ENCODE peak calls at places on chromosomes 7 and 10, in seven cellular contexts. A, X, O, W, H, F and U are unnamed samples.

GRCh38 chr7:156811706-156812105 is 81.3 kb downstream of the LMBR1 start:
- DNase-seq in H (no peak), A (no peak), F (no peak), X (no peak), W (no peak), O (no peak), U (no peak)

GRCh38 chr10:102009801-102010425 is 46.1 kb downstream of the ARMH3 start:
- DNase-seq in W (peak), H (peak), O (no peak), A (peak), X (peak), F (peak), U (no peak)

GRCh38 chr7:28409716-28410627 is 2.3 kb upstream of the CREB5 start:
- DNase-seq in A (peak), H (peak), F (peak), O (peak), X (peak), W (no peak), U (no peak)

GRCh38 chr7:97027427-97028234 is 3.0 kb upstream of the DLX5 start:
- DNase-seq in F (peak), O (peak), A (peak), W (peak), X (peak), H (peak), U (peak)

GRCh38 chr10:32054087-32054486 is 2.1 kb downstream of the KIF5B start:
- DNase-seq in A (no peak), F (peak), W (peak), O (no peak), H (no peak), X (no peak), U (no peak)

GRCh38 chr10:10914129-10914528 is 103.5 kb upstream of the CELF2 start:
- DNase-seq in A (no peak), W (no peak), F (no peak), O (no peak), H (no peak), X (no peak), U (no peak)

GRCh38 chr10:124722812-124723783 is 21.1 kb downstream of the FAM53B start:
- DNase-seq in A (no peak), F (peak), O (no peak), W (peak), X (peak), H (no peak), U (peak)

GRCh38 chr10:72812798-72813430 is 80.6 kb upstream of the OIT3 start:
- DNase-seq in F (no peak), W (peak), X (no peak), O (no peak), H (no peak), A (no peak), U (no peak)

GRCh38 chr7:114722562-114722961 is 199.3 kb upstream of the MDFIC start:
- DNase-seq in O (no peak), H (no peak), W (no peak), A (no peak), X (no peak), F (no peak), U (no peak)

GRCh38 chr7:43849069-43849468 is 20.2 kb downstream of the MRPS24 start:
- DNase-seq in A (no peak), X (no peak), O (no peak), H (no peak), F (no peak), W (no peak), U (no peak)

GRCh38 chr7:114081606-114082425 is 163.0 kb upstream of the PPP1R3A start:
- DNase-seq in W (peak), X (no peak), H (no peak), O (no peak), A (no peak), F (no peak), U (no peak)

GRCh38 chr10:59709472-59710125 is at the start of gene SLC16A9:
- DNase-seq in F (peak), H (peak), O (peak), X (peak), W (peak), A (peak), U (no peak)

GRCh38 chr10:120511165-120511564 is 54.1 kb downstream of the PLPP4 start:
- DNase-seq in F (no peak), A (no peak), H (no peak), X (no peak), W (peak), O (no peak), U (no peak)

GRCh38 chr10:132248455-132249231 is 59.1 kb downstream of the STK32C start:
- DNase-seq in F (peak), A (peak), H (no peak), W (no peak), O (peak), X (no peak), U (peak)

GRCh38 chr7:77531038-77531437 is 6.1 kb upstream of the PTPN12 start:
- DNase-seq in F (no peak), X (no peak), W (no peak), O (no peak), A (no peak), H (no peak), U (no peak)

GRCh38 chr10:20958764-20959163 is 61.7 kb upstream of the NEBL start:
- DNase-seq in H (no peak), A (no peak), O (no peak), X (no peak), W (no peak), F (no peak), U (no peak)

GRCh38 chr7:157518514-157519175 is 181.8 kb downstream of the DNAJB6 start:
- DNase-seq in A (no peak), H (no peak), W (no peak), O (no peak), X (no peak), F (no peak), U (peak)

GRCh38 chr10:126278846-126279245 is 109.4 kb downstream of the ADAM12 start:
- DNase-seq in W (no peak), H (no peak), O (no peak), X (no peak), A (no peak), F (no peak), U (no peak)

GRCh38 chr10:132865851-132866600 is 76.3 kb downstream of the CFAP46 start:
- DNase-seq in A (peak), F (peak), W (no peak), H (no peak), O (peak), X (peak), U (no peak)

GRCh38 chr7:102472126-102473041 is 6.3 kb downstream of the POLR2J start:
- DNase-seq in X (peak), W (no peak), A (no peak), O (peak), F (no peak), H (no peak), U (no peak)

GRCh38 chr7:26090927-26091519 is 61.0 kb upstream of the NFE2L3 start:
- DNase-seq in F (no peak), A (no peak), W (peak), O (no peak), H (no peak), X (no peak), U (no peak)

GRCh38 chr7:21996641-21997040 is 50.9 kb upstream of the CDCA7L start:
- DNase-seq in O (no peak), X (no peak), F (no peak), W (peak), A (no peak), H (no peak), U (no peak)

GRCh38 chr7:21868647-21868896 is 77.1 kb downstream of the CDCA7L start:
- DNase-seq in A (no peak), F (no peak), X (no peak), O (no peak), W (no peak), H (no peak), U (no peak)

GRCh38 chr7:90211391-90212148 is at the start of gene STEAP2:
- DNase-seq in X (peak), F (peak), A (peak), O (peak), W (peak), H (peak), U (no peak)

GRCh38 chr7:3065724-3066143 is 22.1 kb upstream of the CARD11 start:
- DNase-seq in F (peak), H (no peak), W (peak), O (no peak), X (no peak), A (peak), U (peak)

GRCh38 chr7:91913612-91914011 is 27.1 kb upstream of the AKAP9 start:
- DNase-seq in X (no peak), H (no peak), F (no peak), O (no peak), W (peak), A (no peak), U (no peak)

GRCh38 chr7:148882668-148883232 is 1.3 kb downstream of the EZH2 start:
- DNase-seq in X (no peak), O (no peak), F (no peak), W (peak), H (no peak), A (no peak), U (no peak)

GRCh38 chr7:151330656-151331055 is 11.0 kb upstream of the NUB1 start:
- DNase-seq in O (no peak), F (no peak), X (no peak), H (no peak), A (no peak), W (no peak), U (no peak)

GRCh38 chr7:9719303-9719702 is 1254.4 kb upstream of the PHF14 start:
- DNase-seq in O (no peak), H (no peak), X (no peak), A (no peak), W (no peak), F (no peak), U (no peak)

GRCh38 chr7:38105874-38106483 is 72.1 kb upstream of the STARD3NL start:
- DNase-seq in F (no peak), W (peak), A (no peak), X (no peak), H (peak), O (no peak), U (no peak)

GRCh38 chr7:108114117-108114841 is 15.9 kb downstream of the LAMB4 start:
- DNase-seq in W (peak), H (no peak), O (no peak), A (peak), F (no peak), X (no peak), U (no peak)

GRCh38 chr7:88312061-88312663 is 5.5 kb upstream of the STEAP4 start:
- DNase-seq in O (peak), A (no peak), W (peak), H (peak), F (peak), X (peak), U (no peak)

GRCh38 chr10:113865896-113866295 is 11.4 kb downstream of the NHLRC2 start:
- DNase-seq in A (no peak), O (no peak), X (no peak), W (no peak), H (no peak), F (no peak), U (no peak)

GRCh38 chr10:59622320-59622901 is 87.2 kb downstream of the SLC16A9 start:
- DNase-seq in X (peak), W (peak), O (no peak), H (peak), F (peak), A (peak), U (no peak)

GRCh38 chr10:85786401-85786899 is 580.1 kb downstream of the GRID1 start:
- DNase-seq in F (no peak), O (peak), A (peak), H (no peak), W (peak), X (no peak), U (no peak)

GRCh38 chr7:158733762-158734494 is 29.3 kb upstream of the NCAPG2 start:
- DNase-seq in H (no peak), W (no peak), X (no peak), A (no peak), F (no peak), O (no peak), U (no peak)

GRCh38 chr10:76774987-76775603 is 862.5 kb downstream of the KCNMA1 start:
- DNase-seq in F (no peak), A (no peak), W (no peak), O (no peak), H (no peak), X (no peak), U (no peak)

GRCh38 chr10:12846718-12847117 is 154.8 kb downstream of the CCDC3 start:
- DNase-seq in O (no peak), F (no peak), H (no peak), X (peak), A (no peak), W (peak), U (no peak)

GRCh38 chr10:97017474-97017903 is 168.3 kb downstream of the SLIT1 start:
- DNase-seq in W (no peak), O (peak), A (no peak), H (no peak), F (no peak), X (no peak), U (no peak)

GRCh38 chr7:2032876-2033407 is 199.8 kb downstream of the MAD1L1 start:
- DNase-seq in A (peak), W (no peak), O (peak), F (no peak), X (no peak), H (no peak), U (no peak)
- TF ChIP-seq CTCF in A (no peak), W (no peak), O (no peak), F (no peak), X (no peak), H (no peak), U (no peak)

GRCh38 chr10:3452234-3452633 is 279.7 kb upstream of the PITRM1 start:
- DNase-seq in W (no peak), O (no peak), X (no peak), F (no peak), A (no peak), H (no peak), U (no peak)
- TF ChIP-seq CTCF in W (peak), O (no peak), X (peak), F (peak), A (no peak), H (peak), U (no peak)

GRCh38 chr7:139476891-139477290 is 6.6 kb downstream of the KLRG2 start:
- DNase-seq in X (no peak), H (no peak), F (no peak), O (no peak), A (no peak), W (no peak), U (no peak)
- TF ChIP-seq CTCF in X (no peak), H (no peak), F (no peak), O (no peak), A (no peak), W (no peak), U (no peak)

GRCh38 chr10:84293574-84294016 is 34.8 kb upstream of the CCSER2 start:
- DNase-seq in A (no peak), X (no peak), W (no peak), F (no peak), O (no peak), H (no peak), U (no peak)
- TF ChIP-seq CTCF in A (no peak), X (no peak), W (no peak), F (no peak), O (no peak), H (no peak), U (no peak)

GRCh38 chr7:85186083-85186520 is 754 bp downstream of the SEMA3D start:
- DNase-seq in H (peak), O (no peak), A (peak), W (peak), F (peak), X (peak), U (no peak)

GRCh38 chr7:85183296-85183695 is 3.6 kb downstream of the SEMA3D start:
- DNase-seq in A (no peak), F (no peak), W (no peak), O (no peak), X (no peak), H (no peak), U (no peak)

GRCh38 chr7:85186521-85187241 is at the start of gene SEMA3D:
- DNase-seq in H (peak), A (peak), O (peak), F (peak), W (peak), X (peak), U (no peak)

GRCh38 chr7:85184599-85185354 is 2.1 kb downstream of the SEMA3D start:
- DNase-seq in X (peak), H (no peak), F (peak), O (no peak), A (peak), W (no peak), U (no peak)

DNA sequence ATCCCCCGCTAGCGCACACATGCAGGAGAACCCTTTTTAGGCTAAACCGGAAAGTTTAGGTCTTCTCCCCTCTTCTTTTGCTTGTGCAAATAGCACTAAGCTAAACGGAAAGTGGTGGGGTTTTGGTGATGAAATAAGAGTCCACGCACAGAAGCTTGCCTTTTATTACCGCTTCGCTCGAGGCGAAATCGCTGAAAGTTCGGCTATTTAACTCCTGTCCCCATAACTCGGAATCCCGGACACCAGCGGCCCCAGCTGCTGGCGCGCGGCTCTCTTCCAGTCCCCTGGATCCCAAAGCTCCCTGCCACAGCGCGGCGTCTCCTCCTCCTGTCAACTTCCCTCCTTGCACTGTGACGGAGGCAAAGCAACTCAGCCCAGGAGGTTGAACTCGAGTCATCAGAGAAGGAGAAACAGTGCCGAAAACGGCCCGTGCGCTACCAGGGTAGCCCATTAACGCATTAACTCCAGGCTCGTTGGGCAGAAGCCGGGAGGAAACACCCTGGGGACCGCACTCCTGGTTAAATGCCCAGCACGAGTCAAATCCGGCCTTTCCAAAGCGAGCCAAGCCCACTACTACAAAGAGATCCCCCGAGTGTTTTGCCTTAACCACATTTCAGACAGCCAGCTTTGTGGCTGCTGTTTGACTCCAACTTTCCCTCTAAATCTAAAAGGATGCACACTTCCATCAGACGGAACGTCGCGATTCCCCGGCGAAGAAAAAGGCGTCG is 1.3 kb downstream of the SEMA3D start:
- DNase-seq in H (peak), A (peak), W (peak), O (peak), F (peak), X (peak), U (no peak)
- TF ChIP-seq CTCF in H (no peak), A (no peak), W (peak), O (no peak), F (no peak), X (no peak), U (no peak)

DNA sequence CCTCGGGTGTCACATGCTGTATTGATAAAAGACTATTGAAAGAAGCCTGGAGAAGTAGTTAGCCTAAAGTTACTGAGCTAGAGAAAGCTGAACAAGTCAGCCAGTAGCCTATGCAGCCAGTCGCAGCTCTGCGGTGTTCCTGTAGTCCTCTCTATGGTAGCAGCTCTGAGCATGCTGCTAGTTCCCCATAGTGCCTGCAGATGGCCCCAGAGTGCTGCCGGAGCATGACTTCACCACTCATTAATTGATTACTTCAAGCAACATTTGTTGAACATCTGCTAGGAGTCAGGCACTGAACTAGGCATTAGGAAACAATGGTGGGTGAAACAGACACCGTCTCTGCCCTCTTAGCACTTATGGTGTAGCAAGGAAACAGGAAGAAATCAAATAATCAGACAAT is 422.7 kb downstream of the SORCS3 start:
- DNase-seq in O (no peak), X (no peak), H (no peak), F (peak), W (peak), A (peak), U (no peak)
- TF ChIP-seq CTCF in O (no peak), X (no peak), H (no peak), F (peak), W (peak), A (peak), U (no peak)

GRCh38 chr10:130660266-130660665 is 524.1 kb downstream of the GLRX3 start:
- DNase-seq in A (no peak), F (no peak), O (no peak), X (no peak), W (no peak), H (no peak), U (no peak)
- TF ChIP-seq CTCF in A (no peak), F (no peak), O (no peak), X (no peak), W (no peak), H (no peak), U (no peak)

GRCh38 chr10:130707389-130707979 is 571.3 kb downstream of the GLRX3 start:
- DNase-seq in W (no peak), O (no peak), H (no peak), X (no peak), A (no peak), F (no peak), U (no peak)
- TF ChIP-seq CTCF in W (no peak), O (no peak), H (no peak), X (no peak), A (no peak), F (no peak), U (no peak)

DNA sequence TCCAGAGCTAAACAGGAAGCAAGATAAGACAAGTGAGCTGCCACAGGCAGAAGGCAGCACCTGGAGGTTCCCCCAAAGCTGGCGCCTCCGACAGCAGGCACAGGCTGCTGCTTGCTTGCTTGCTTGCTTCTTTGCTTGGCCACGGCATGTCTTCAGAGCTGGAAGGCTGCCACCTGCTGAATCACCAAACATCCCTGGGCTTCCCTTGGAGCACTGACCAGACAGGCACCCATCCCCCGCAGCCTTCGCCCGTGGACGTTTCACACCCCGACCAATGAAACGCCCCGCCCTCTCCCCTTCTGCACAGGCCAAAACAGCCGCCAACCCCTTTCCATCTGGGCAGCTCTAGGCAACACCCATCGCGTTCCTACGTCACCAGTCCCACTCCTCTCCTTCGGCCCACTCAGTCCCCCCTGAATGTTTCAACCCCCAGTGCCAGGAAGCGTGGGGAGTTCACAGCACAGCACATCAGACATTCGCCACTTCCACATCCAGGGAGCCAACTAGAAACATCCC is 1.7 kb downstream of the SGMS1 start:
- DNase-seq in W (peak), H (peak), O (peak), F (peak), X (peak), A (peak), U (peak)
- TF ChIP-seq CTCF in W (no peak), H (peak), O (peak), F (no peak), X (no peak), A (no peak), U (no peak)